ENCODE peak calls at places on chromosome 1, in nine cellular contexts. O is PC-3; M is thoracic aorta; F is AG09319; Q is cardiac muscle cell; T is sciatic nerve; W is AG08395; C is stimulated activated CD4-positive, alpha-beta T cell treated with anti-CD3 and anti-CD28 coated beads, Interleukin-1b, Interleukin-23, amount 100 ng/mL, for 24 hours; N is C1 segment of cervical spinal cord. I is an unnamed sample.
A peak's percentile ranks its signal among the peaks of the same experiment; 100 is the strongest.

GRCh38 chr1:25432749-25433388 is 2.2 kb downstream of the MACO1 start:
- DNase-seq in M (no peak), Q (no peak), C (no peak), O (no peak), F (no peak), N (no peak), T (no peak), W (no peak), I (no peak)

GRCh38 chr1:22044690-22045420 is 7.7 kb upstream of the CDC42 start:
- DNase-seq in M (no peak), C (no peak), N (no peak), F (peak; percentile 39), O (peak; percentile 88), W (peak; percentile 30), Q (no peak), T (no peak), I (peak; percentile 35)

GRCh38 chr1:9150582-9151290 is 21.8 kb upstream of the GPR157 start:
- DNase-seq in C (no peak), T (no peak), N (no peak), W (peak; percentile 38), F (no peak), O (no peak), Q (no peak), M (no peak), I (no peak)

GRCh38 chr1:204506091-204506968 is 9.9 kb upstream of the MDM4 start:
- DNase-seq in O (peak; percentile 99), C (peak; percentile 62), M (no peak), N (peak; percentile 44), F (peak; percentile 88), Q (peak; percentile 85), T (peak; percentile 73), W (peak; percentile 59), I (peak; percentile 41)

GRCh38 chr1:99956755-99957154 is 13.0 kb upstream of the SLC35A3 start:
- DNase-seq in M (no peak), N (no peak), C (no peak), Q (no peak), W (peak; percentile 69), O (no peak), F (peak; percentile 44), T (no peak), I (peak; percentile 13)

GRCh38 chr1:153490272-153491051 is 30.0 kb upstream of the S100A7 start:
- DNase-seq in Q (peak; percentile 17), N (no peak), C (no peak), W (peak; percentile 88), F (peak; percentile 76), M (peak; percentile 74), T (peak; percentile 79), O (peak; percentile 99), I (peak; percentile 28)

GRCh38 chr1:180152588-180152987 is 2.1 kb upstream of the QSOX1 start:
- DNase-seq in C (no peak), F (no peak), W (no peak), M (no peak), Q (no peak), O (no peak), T (no peak), N (no peak), I (no peak)

GRCh38 chr1:238061967-238062613 is 171.4 kb upstream of the ZP4 start:
- DNase-seq in Q (no peak), N (no peak), F (no peak), M (no peak), W (no peak), O (peak; percentile 87), T (no peak), C (no peak), I (no peak)

I was measured in hepatic stellate cell.